ENCODE peak calls at places on chromosomes 16 and 17, in four cellular contexts. One of them, this sample, is unnamed.

GRCh38 chr17:80695979-80696378 is 151.3 kb downstream of the RPTOR start:
- DNase-seq in upper lobe of right lung: no peak
- DNase-seq in cardiac muscle cell: no peak
- DNase-seq in endodermal cell: no peak
- DNase-seq in this sample: no peak

GRCh38 chr17:78873519-78874340 is 29.3 kb downstream of the CEP295NL start:
- DNase-seq in endodermal cell: no peak
- DNase-seq in upper lobe of right lung: no peak
- DNase-seq in cardiac muscle cell: no peak
- DNase-seq in this sample: no peak

GRCh38 chr17:28524476-28525415 is 18.6 kb downstream of the FOXN1 start:
- DNase-seq in cardiac muscle cell: peak; percentile 71
- DNase-seq in endodermal cell: no peak
- DNase-seq in upper lobe of right lung: peak; percentile 80
- DNase-seq in this sample: peak; percentile 57

GRCh38 chr17:79406316-79406715 is 204.5 kb downstream of the RBFOX3 start:
- DNase-seq in cardiac muscle cell: no peak
- DNase-seq in endodermal cell: no peak
- DNase-seq in upper lobe of right lung: no peak
- DNase-seq in this sample: no peak

GRCh38 chr16:54846761-54847160 is 83.9 kb upstream of the IRX5 start:
- DNase-seq in endodermal cell: no peak
- DNase-seq in cardiac muscle cell: no peak
- DNase-seq in upper lobe of right lung: no peak
- DNase-seq in this sample: no peak

GRCh38 chr17:68515238-68515637 is 3.0 kb downstream of the PRKAR1A start:
- DNase-seq in upper lobe of right lung: no peak
- DNase-seq in cardiac muscle cell: peak; percentile 39
- DNase-seq in endodermal cell: peak; percentile 25
- DNase-seq in this sample: no peak

GRCh38 chr17:44901323-44901965 is 2.2 kb upstream of the EFTUD2 start:
- DNase-seq in endodermal cell: no peak
- DNase-seq in cardiac muscle cell: peak; percentile 58
- DNase-seq in upper lobe of right lung: no peak
- DNase-seq in this sample: peak; percentile 63

GRCh38 chr16:67415872-67416793 is at the start of gene ZDHHC1:
- DNase-seq in cardiac muscle cell: peak; percentile 77
- DNase-seq in upper lobe of right lung: peak; percentile 91
- DNase-seq in endodermal cell: peak; percentile 92
- DNase-seq in this sample: peak; percentile 66

GRCh38 chr17:35569405-35569804 is 8.8 kb upstream of the SLFN14 start:
- DNase-seq in endodermal cell: no peak
- DNase-seq in cardiac muscle cell: no peak
- DNase-seq in upper lobe of right lung: no peak
- DNase-seq in this sample: no peak
- H3K4me3 ChIP-seq in endodermal cell: peak overlapping the region; percentile 97
- H3K4me3 ChIP-seq in cardiac muscle cell: no peak overlapping the region
- H3K4me3 ChIP-seq in upper lobe of right lung: no peak overlapping the region
- H3K4me3 ChIP-seq in this sample: no peak overlapping the region

GRCh38 chr16:2933136-2933535 is 21.4 kb downstream of the FLYWCH1 start:
- DNase-seq in upper lobe of right lung: peak; percentile 62
- DNase-seq in endodermal cell: no peak
- DNase-seq in cardiac muscle cell: no peak
- DNase-seq in this sample: no peak
- TF ChIP-seq CTCF in upper lobe of right lung: no peak
- TF ChIP-seq CTCF in endodermal cell: no peak
- TF ChIP-seq CTCF in cardiac muscle cell: no peak
- TF ChIP-seq CTCF in this sample: no peak

GRCh38 chr17:21039839-21040575 is 2.8 kb downstream of the USP22 start:
- DNase-seq in upper lobe of right lung: no peak
- DNase-seq in cardiac muscle cell: peak; percentile 76
- DNase-seq in endodermal cell: no peak
- DNase-seq in this sample: peak; percentile 63
- H3K4me3 ChIP-seq in upper lobe of right lung: peak overlapping the region; percentile 97
- H3K4me3 ChIP-seq in cardiac muscle cell: peak overlapping the region; percentile 64
- H3K4me3 ChIP-seq in endodermal cell: peak overlapping the region; percentile 84
- H3K4me3 ChIP-seq in this sample: peak overlapping the region; percentile 85

DNA sequence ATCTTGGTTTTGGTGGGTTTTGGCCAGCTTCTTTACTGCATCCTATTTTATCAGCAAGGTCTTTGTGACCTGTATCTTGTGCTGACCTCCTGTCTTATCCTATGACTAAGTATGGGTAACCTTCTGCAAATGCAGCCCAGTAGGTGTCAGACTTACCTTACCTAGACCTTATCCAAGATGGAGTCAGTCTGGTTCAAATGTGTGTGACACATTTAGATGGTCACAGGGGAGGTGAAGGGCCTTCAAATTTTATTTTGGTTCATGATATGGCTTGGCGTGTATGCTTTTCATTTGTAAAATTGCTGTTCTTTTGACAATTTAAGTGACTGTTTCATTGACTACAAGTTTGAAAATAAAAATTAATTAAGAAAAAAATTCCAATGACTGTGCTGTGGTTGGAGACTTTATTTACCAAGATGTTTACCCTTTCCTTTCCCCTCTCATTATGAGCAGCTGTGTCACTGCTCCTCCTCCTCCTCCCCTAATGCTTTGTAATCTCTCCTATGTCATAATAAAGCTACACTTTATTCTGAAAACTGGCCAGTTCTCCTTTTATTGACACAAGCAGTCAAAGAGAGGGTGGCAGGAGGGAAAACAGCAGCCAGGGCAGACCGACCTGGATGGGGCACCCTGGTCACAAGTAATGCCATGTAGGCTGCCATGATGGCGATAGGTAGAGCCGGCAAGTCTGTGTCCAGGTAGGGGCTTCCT is 49.4 kb downstream of the TNFRSF13B start:
- DNase-seq in endodermal cell: peak; percentile 38
- DNase-seq in upper lobe of right lung: peak; percentile 45
- DNase-seq in cardiac muscle cell: no peak
- DNase-seq in this sample: no peak
- TF ChIP-seq CTCF in endodermal cell: peak; percentile 41
- TF ChIP-seq CTCF in upper lobe of right lung: peak; percentile 9
- TF ChIP-seq CTCF in cardiac muscle cell: no peak
- TF ChIP-seq CTCF in this sample: no peak

DNA sequence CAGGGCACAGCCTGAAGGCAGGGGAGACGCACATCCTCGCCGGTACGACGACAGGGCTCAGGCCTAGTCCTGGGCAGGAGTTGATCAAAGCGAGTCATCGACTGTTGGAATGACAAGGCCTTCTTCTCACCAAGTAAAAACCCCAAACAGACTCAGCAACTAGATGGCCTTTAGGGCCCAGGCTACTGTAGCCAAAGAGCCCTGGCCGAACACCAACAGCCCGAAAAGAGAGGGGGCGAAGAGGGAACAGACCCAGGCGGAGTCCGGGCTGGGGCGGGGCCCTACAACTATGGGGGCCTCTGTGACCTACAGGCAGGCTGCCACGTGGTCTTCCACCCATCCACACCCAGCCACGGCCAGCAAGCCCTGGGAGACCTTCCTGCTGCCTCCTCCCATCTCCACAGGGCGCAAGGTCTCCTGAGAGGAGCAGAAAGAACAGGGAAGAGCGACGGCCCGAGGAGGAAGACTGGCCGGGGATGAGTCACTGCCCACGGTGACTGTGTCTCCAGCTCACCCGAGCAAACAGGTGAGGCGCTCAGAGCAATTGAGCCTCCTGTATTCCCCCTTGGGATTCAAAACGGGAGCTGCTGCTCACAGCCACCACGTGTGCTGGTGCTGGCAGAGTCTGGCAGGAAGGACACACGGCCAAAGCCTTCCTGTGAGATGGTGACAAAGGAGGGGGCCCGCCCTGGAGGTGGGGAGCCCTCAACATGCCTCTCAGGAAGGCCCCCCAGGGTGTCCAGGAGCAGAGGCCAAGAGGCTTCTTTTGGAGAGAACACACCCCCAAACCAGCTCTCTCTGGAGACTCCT is 17.7 kb downstream of the SLC16A3 start:
- DNase-seq in upper lobe of right lung: no peak
- DNase-seq in endodermal cell: no peak
- DNase-seq in cardiac muscle cell: peak; percentile 51
- DNase-seq in this sample: peak; percentile 48
- H3K4me3 ChIP-seq in upper lobe of right lung: no peak overlapping the region
- H3K4me3 ChIP-seq in endodermal cell: no peak overlapping the region
- H3K4me3 ChIP-seq in cardiac muscle cell: no peak overlapping the region
- H3K4me3 ChIP-seq in this sample: no peak overlapping the region